ENCODE peak calls at places on chromosomes 3 and 15, in eight cellular contexts. O is GM03348; E is heart left ventricle; Z is naive B cell; B is naive thymus-derived CD8-positive, alpha-beta T cell; L is MM.1S; A is activated T-cell treated with anti-CD3 and anti-CD28 coated beads for 1 hour; N is ELF-1. T is an unnamed sample.

GRCh38 chr3:126541628-126542339 is 16.9 kb downstream of the C3orf22 start:
- DNase-seq in Z (no peak), A (no peak), L (no peak), E (no peak), B (no peak), O (no peak), N (peak; percentile 23), T (peak; percentile 41)

GRCh38 chr3:127002195-127003174 is 19.6 kb downstream of the PLXNA1 start:
- DNase-seq in E (peak; percentile 90), Z (no peak), B (no peak), A (no peak), L (no peak), O (peak; percentile 98), N (peak; percentile 97), T (peak; percentile 97)

GRCh38 chr15:80730931-80731330 is 35.8 kb downstream of the ABHD17C start:
- DNase-seq in N (no peak), L (no peak), E (no peak), B (no peak), A (no peak), O (peak; percentile 32), Z (no peak), T (no peak)

GRCh38 chr3:146498002-146498736 is 28.8 kb upstream of the PLSCR2 start:
- DNase-seq in N (no peak), O (no peak), Z (no peak), B (peak; percentile 58), L (no peak), A (no peak), E (no peak), T (no peak)

GRCh38 chr3:106376016-106376415 is 507.2 kb upstream of the CBLB start:
- DNase-seq in E (no peak), A (no peak), Z (no peak), O (no peak), B (no peak), L (no peak), N (no peak), T (peak; percentile 62)

GRCh38 chr15:51864408-51865056 is 35.1 kb downstream of the TMOD3 start:
- DNase-seq in O (no peak), B (no peak), L (no peak), N (peak; percentile 27), E (no peak), A (no peak), Z (no peak), T (peak; percentile 63)

GRCh38 chr3:159234306-159234705 is 432.5 kb downstream of the MFSD1 start:
- DNase-seq in Z (no peak), E (no peak), A (no peak), L (no peak), N (no peak), O (no peak), B (no peak), T (no peak)

GRCh38 chr3:121834734-121835709 is at the start of the genes EAF2 and IQCB1:
- DNase-seq in O (peak; percentile 100), A (peak; percentile 94), N (peak; percentile 97), Z (peak; percentile 97), E (peak; percentile 97), B (peak; percentile 93), L (peak; percentile 97), T (peak; percentile 98)

GRCh38 chr3:79885407-79885806 is 117.6 kb upstream of the ROBO1 start:
- DNase-seq in Z (no peak), A (no peak), L (no peak), B (no peak), N (no peak), O (no peak), E (no peak), T (no peak)

GRCh38 chr3:137224464-137224863 is 266.7 kb downstream of the IL20RB start:
- DNase-seq in E (no peak), O (no peak), Z (no peak), A (no peak), B (no peak), L (no peak), N (no peak), T (no peak)

GRCh38 chr3:185988080-185988815 is 50.4 kb upstream of the TRA2B start:
- DNase-seq in O (no peak), Z (no peak), L (no peak), E (no peak), B (no peak), A (no peak), N (no peak), T (peak; percentile 42)

GRCh38 chr3:50714953-50715352 is 40.2 kb downstream of the DOCK3 start:
- DNase-seq in O (no peak), N (no peak), B (no peak), A (no peak), E (no peak), Z (no peak), L (no peak), T (no peak)

T was measured in islet precursor cell.